ENCODE peak calls at places on chromosomes 3 and 15, in five cellular contexts. One of them, this sample, is unnamed.

GRCh38 chr3:186382217-186382885 is 20.3 kb upstream of the DGKG start:
- DNase-seq in endothelial cell: no peak
- DNase-seq in dorsolateral prefrontal cortex: no peak
- DNase-seq in epithelial cell of esophagus: no peak
- DNase-seq in breast epithelium: no peak
- DNase-seq in this sample: no peak

GRCh38 chr15:71199384-71200351 is 84.4 kb downstream of the THSD4 start:
- DNase-seq in dorsolateral prefrontal cortex: no peak
- DNase-seq in epithelial cell of esophagus: no peak
- DNase-seq in endothelial cell: no peak
- DNase-seq in breast epithelium: no peak
- DNase-seq in this sample: no peak

GRCh38 chr3:134008630-134009156 is 21.0 kb downstream of the SLCO2A1 start:
- DNase-seq in dorsolateral prefrontal cortex: no peak
- DNase-seq in epithelial cell of esophagus: peak; percentile 56
- DNase-seq in breast epithelium: no peak
- DNase-seq in endothelial cell: no peak
- DNase-seq in this sample: no peak

GRCh38 chr15:35546581-35547381 is 816 bp upstream of the DPH6 start:
- DNase-seq in epithelial cell of esophagus: peak; percentile 3
- DNase-seq in dorsolateral prefrontal cortex: no peak
- DNase-seq in breast epithelium: no peak
- DNase-seq in endothelial cell: no peak
- DNase-seq in this sample: no peak

GRCh38 chr3:48226959-48227358 is 3.7 kb downstream of the CAMP start:
- DNase-seq in epithelial cell of esophagus: no peak
- DNase-seq in endothelial cell: no peak
- DNase-seq in breast epithelium: no peak
- DNase-seq in dorsolateral prefrontal cortex: no peak
- DNase-seq in this sample: no peak

GRCh38 chr3:97981886-97982285 is 9.7 kb upstream of the RIOX2 start:
- DNase-seq in epithelial cell of esophagus: no peak
- DNase-seq in endothelial cell: no peak
- DNase-seq in dorsolateral prefrontal cortex: no peak
- DNase-seq in breast epithelium: no peak
- DNase-seq in this sample: no peak

GRCh38 chr3:13414040-13414729 is 5.9 kb downstream of the NUP210 start:
- DNase-seq in endothelial cell: no peak
- DNase-seq in epithelial cell of esophagus: no peak
- DNase-seq in breast epithelium: no peak
- DNase-seq in dorsolateral prefrontal cortex: no peak
- DNase-seq in this sample: peak; percentile 53

GRCh38 chr15:43133429-43134156 is at the start of gene TMEM62:
- DNase-seq in breast epithelium: peak; percentile 87
- DNase-seq in dorsolateral prefrontal cortex: peak; percentile 77
- DNase-seq in epithelial cell of esophagus: peak; percentile 58
- DNase-seq in endothelial cell: peak; percentile 47
- DNase-seq in this sample: peak; percentile 33

GRCh38 chr3:54213910-54214309 is 91.6 kb downstream of the CACNA2D3 start:
- DNase-seq in epithelial cell of esophagus: peak; percentile 7
- DNase-seq in breast epithelium: no peak
- DNase-seq in dorsolateral prefrontal cortex: no peak
- DNase-seq in endothelial cell: no peak
- DNase-seq in this sample: no peak

GRCh38 chr15:72272997-72273352 is 621 bp upstream of the PARP6 start:
- DNase-seq in breast epithelium: no peak
- DNase-seq in epithelial cell of esophagus: no peak
- DNase-seq in endothelial cell: no peak
- DNase-seq in dorsolateral prefrontal cortex: no peak
- DNase-seq in this sample: no peak

GRCh38 chr3:45683417-45684326 is 5.5 kb upstream of the SACM1L start:
- DNase-seq in breast epithelium: no peak
- DNase-seq in endothelial cell: no peak
- DNase-seq in dorsolateral prefrontal cortex: no peak
- DNase-seq in epithelial cell of esophagus: no peak
- DNase-seq in this sample: no peak

GRCh38 chr3:66487475-66487874 is 13.3 kb downstream of the LRIG1 start:
- DNase-seq in epithelial cell of esophagus: peak; percentile 53
- DNase-seq in endothelial cell: no peak
- DNase-seq in dorsolateral prefrontal cortex: no peak
- DNase-seq in breast epithelium: no peak
- DNase-seq in this sample: no peak

GRCh38 chr3:53775834-53776251 is 70.4 kb downstream of the CHDH start:
- DNase-seq in epithelial cell of esophagus: peak; percentile 71
- DNase-seq in endothelial cell: no peak
- DNase-seq in breast epithelium: no peak
- DNase-seq in dorsolateral prefrontal cortex: no peak
- DNase-seq in this sample: no peak

GRCh38 chr15:96699871-96700401 is 369.4 kb downstream of the NR2F2 start:
- DNase-seq in dorsolateral prefrontal cortex: no peak
- DNase-seq in breast epithelium: no peak
- DNase-seq in endothelial cell: no peak
- DNase-seq in epithelial cell of esophagus: no peak
- DNase-seq in this sample: no peak

GRCh38 chr3:16849240-16849639 is 35.5 kb upstream of the PLCL2 start:
- DNase-seq in breast epithelium: no peak
- DNase-seq in endothelial cell: peak; percentile 28
- DNase-seq in dorsolateral prefrontal cortex: peak; percentile 15
- DNase-seq in epithelial cell of esophagus: peak; percentile 23
- DNase-seq in this sample: peak; percentile 6

GRCh38 chr3:1616715-1617114 is 482.0 kb upstream of the CNTN4 start:
- DNase-seq in breast epithelium: no peak
- DNase-seq in endothelial cell: no peak
- DNase-seq in dorsolateral prefrontal cortex: no peak
- DNase-seq in epithelial cell of esophagus: no peak
- DNase-seq in this sample: no peak

GRCh38 chr3:193943200-193943599 is 192.7 kb upstream of the HES1 start:
- DNase-seq in endothelial cell: no peak
- DNase-seq in epithelial cell of esophagus: no peak
- DNase-seq in dorsolateral prefrontal cortex: no peak
- DNase-seq in breast epithelium: no peak
- DNase-seq in this sample: no peak

GRCh38 chr3:173135059-173135458 is 6.0 kb downstream of the SPATA16 start:
- DNase-seq in endothelial cell: no peak
- DNase-seq in breast epithelium: no peak
- DNase-seq in dorsolateral prefrontal cortex: no peak
- DNase-seq in epithelial cell of esophagus: no peak
- DNase-seq in this sample: no peak

GRCh38 chr3:133490468-133491351 is 82.8 kb upstream of the CDV3 start:
- DNase-seq in breast epithelium: no peak
- DNase-seq in epithelial cell of esophagus: no peak
- DNase-seq in dorsolateral prefrontal cortex: no peak
- DNase-seq in endothelial cell: no peak
- DNase-seq in this sample: no peak

DNA sequence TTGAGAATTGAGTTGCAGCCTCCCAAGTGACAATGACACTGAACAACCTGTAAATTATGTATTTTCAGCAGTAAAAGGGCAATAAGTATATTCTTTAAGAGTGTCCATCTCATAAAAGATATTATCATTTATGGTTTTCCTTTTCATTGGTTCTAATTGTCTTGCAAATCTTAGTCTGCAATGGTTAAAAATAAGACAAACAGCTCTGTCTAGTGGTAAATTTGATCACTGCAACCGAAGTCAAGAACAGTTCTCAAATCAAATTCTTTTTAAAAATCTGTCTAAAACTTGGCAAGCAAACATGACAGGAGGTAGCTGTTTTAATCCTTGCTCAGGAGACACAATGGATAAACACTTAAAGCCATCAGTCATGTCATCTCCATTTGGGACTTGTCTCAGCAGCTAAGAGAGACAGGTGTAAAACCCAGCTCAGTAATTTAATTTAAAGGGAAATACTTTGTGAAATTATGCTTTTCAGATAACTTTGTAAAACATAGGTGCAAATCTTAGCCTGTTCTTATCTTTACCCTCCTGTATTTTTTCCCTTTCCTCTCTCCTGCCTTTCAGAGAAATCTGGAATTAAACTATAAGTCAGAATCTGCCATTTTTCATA is 150.3 kb upstream of the ARHGEF26 start:
- DNase-seq in endothelial cell: no peak
- DNase-seq in breast epithelium: no peak
- DNase-seq in epithelial cell of esophagus: peak; percentile 41
- DNase-seq in dorsolateral prefrontal cortex: no peak
- DNase-seq in this sample: no peak
- TF ChIP-seq CTCF in endothelial cell: no peak
- TF ChIP-seq CTCF in breast epithelium: peak; percentile 16
- TF ChIP-seq CTCF in epithelial cell of esophagus: peak; percentile 62
- TF ChIP-seq CTCF in dorsolateral prefrontal cortex: peak; percentile 46
- TF ChIP-seq CTCF in this sample: peak; percentile 52

DNA sequence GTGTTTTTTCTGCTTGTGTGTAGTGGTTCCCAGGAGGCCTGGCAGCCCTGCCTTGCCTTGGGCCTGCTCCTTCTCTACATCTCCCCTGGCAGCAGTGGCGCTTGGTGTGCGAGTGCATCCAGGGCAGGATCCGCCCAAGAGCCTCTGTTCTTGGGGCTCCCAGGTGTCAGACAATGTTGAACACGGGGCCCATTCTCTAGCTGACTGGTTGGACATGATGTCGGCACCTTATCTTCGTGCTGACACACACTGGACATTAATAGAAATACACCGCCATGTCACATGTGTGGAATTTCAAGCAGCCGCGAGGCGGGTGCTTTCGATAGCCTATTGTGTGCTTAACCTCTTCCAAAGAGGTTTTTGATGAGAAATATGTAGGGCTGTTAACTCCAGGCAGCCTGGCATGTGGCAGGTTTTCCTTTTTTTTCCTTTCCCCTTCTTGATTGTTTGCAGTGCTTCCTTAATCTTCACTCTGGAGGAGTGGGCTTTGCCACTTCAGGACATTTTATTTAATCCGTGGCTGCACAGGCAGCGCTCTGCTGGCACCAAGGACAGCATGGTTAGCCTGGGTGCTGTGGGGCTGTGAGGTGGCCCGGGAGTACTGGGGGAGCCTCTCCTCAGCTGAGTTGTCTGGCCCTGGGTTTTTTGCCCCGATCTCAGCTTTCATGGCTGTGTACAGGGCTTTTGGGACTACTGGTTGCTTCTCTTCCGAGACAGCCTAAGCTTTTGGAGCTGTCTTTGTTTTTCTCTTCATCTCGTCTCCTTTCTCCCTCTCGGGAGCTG is 42.5 kb downstream of the CHCHD6 start:
- DNase-seq in dorsolateral prefrontal cortex: no peak
- DNase-seq in breast epithelium: no peak
- DNase-seq in endothelial cell: no peak
- DNase-seq in epithelial cell of esophagus: peak; percentile 61
- DNase-seq in this sample: no peak
- TF ChIP-seq CTCF in dorsolateral prefrontal cortex: no peak
- TF ChIP-seq CTCF in breast epithelium: no peak
- TF ChIP-seq CTCF in endothelial cell: no peak
- TF ChIP-seq CTCF in epithelial cell of esophagus: no peak
- TF ChIP-seq CTCF in this sample: no peak

GRCh38 chr15:92305342-92305741 is 88.3 kb upstream of the ST8SIA2 start:
- DNase-seq in epithelial cell of esophagus: no peak
- DNase-seq in dorsolateral prefrontal cortex: no peak
- DNase-seq in endothelial cell: no peak
- DNase-seq in breast epithelium: no peak
- DNase-seq in this sample: no peak

GRCh38 chr15:92304239-92304975 is 89.3 kb upstream of the ST8SIA2 start:
- DNase-seq in breast epithelium: no peak
- DNase-seq in epithelial cell of esophagus: no peak
- DNase-seq in dorsolateral prefrontal cortex: no peak
- DNase-seq in endothelial cell: no peak
- DNase-seq in this sample: no peak

DNA sequence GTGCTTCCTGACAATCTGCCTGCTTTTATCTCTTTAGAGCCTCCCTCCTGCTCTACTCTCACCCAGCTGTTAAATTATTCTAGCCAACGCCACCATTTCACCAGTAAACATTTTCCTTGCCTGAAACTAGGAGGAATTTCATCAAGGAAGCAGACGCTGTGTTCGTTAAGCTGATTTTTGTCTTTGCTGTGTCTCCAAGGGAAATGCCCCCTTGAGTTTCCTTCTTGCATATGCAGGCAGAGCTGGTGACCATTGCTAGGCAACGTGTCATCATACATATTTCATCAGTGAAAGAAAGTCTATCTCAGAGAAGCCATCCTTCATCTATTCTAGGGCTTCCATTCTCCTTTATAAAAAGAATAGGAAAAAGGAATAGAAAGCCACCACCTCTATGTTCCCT is 87.0 kb upstream of the ST8SIA2 start:
- DNase-seq in epithelial cell of esophagus: no peak
- DNase-seq in dorsolateral prefrontal cortex: no peak
- DNase-seq in endothelial cell: peak; percentile 54
- DNase-seq in breast epithelium: no peak
- DNase-seq in this sample: no peak
- TF ChIP-seq CTCF in epithelial cell of esophagus: no peak
- TF ChIP-seq CTCF in dorsolateral prefrontal cortex: no peak
- TF ChIP-seq CTCF in endothelial cell: peak; percentile 63
- TF ChIP-seq CTCF in breast epithelium: no peak
- TF ChIP-seq CTCF in this sample: no peak

GRCh38 chr3:108603689-108604088 is 14.2 kb downstream of the DZIP3 start:
- DNase-seq in epithelial cell of esophagus: no peak
- DNase-seq in breast epithelium: no peak
- DNase-seq in dorsolateral prefrontal cortex: no peak
- DNase-seq in endothelial cell: no peak
- DNase-seq in this sample: no peak

GRCh38 chr3:108605491-108605890 is 16.0 kb downstream of the DZIP3 start:
- DNase-seq in breast epithelium: no peak
- DNase-seq in endothelial cell: no peak
- DNase-seq in dorsolateral prefrontal cortex: no peak
- DNase-seq in epithelial cell of esophagus: no peak
- DNase-seq in this sample: no peak

GRCh38 chr3:108610651-108611050 is 21.1 kb downstream of the DZIP3 start:
- DNase-seq in breast epithelium: no peak
- DNase-seq in epithelial cell of esophagus: no peak
- DNase-seq in dorsolateral prefrontal cortex: no peak
- DNase-seq in endothelial cell: no peak
- DNase-seq in this sample: no peak

GRCh38 chr3:108605028-108605427 is 15.5 kb downstream of the DZIP3 start:
- DNase-seq in epithelial cell of esophagus: no peak
- DNase-seq in breast epithelium: no peak
- DNase-seq in endothelial cell: no peak
- DNase-seq in dorsolateral prefrontal cortex: no peak
- DNase-seq in this sample: no peak

GRCh38 chr3:108608750-108609149 is 19.2 kb downstream of the DZIP3 start:
- DNase-seq in breast epithelium: no peak
- DNase-seq in epithelial cell of esophagus: no peak
- DNase-seq in dorsolateral prefrontal cortex: no peak
- DNase-seq in endothelial cell: no peak
- DNase-seq in this sample: no peak
- TF ChIP-seq CTCF in breast epithelium: no peak
- TF ChIP-seq CTCF in epithelial cell of esophagus: no peak
- TF ChIP-seq CTCF in dorsolateral prefrontal cortex: no peak
- TF ChIP-seq CTCF in endothelial cell: no peak
- TF ChIP-seq CTCF in this sample: no peak

This sample was measured in esophagus squamous epithelium.